ENCODE peak calls at places on chromosomes 13 and 19, in eight cellular contexts. X, R, C, T, W, H, N and Q are unnamed samples.

GRCh38 chr13:91741925-91742324 is 343.5 kb downstream of the GPC5 start:
- DNase-seq in T (no peak), C (no peak), R (no peak), N (no peak), H (no peak), W (no peak), X (no peak), Q (no peak)

GRCh38 chr13:43725460-43725859 is 61.3 kb downstream of the ENOX1 start:
- DNase-seq in H (no peak), N (no peak), T (no peak), R (no peak), X (no peak), C (no peak), W (peak), Q (no peak)

GRCh38 chr19:33639034-33639681 is 17.4 kb downstream of the CHST8 start:
- DNase-seq in R (no peak), T (no peak), N (no peak), C (peak), W (no peak), X (no peak), H (no peak), Q (no peak)

GRCh38 chr13:113327766-113328391 is 30.8 kb downstream of the LAMP1 start:
- DNase-seq in C (no peak), N (no peak), R (no peak), T (no peak), H (no peak), X (no peak), W (no peak), Q (no peak)

GRCh38 chr13:103006706-103007426 is 59.4 kb downstream of the SLC10A2 start:
- DNase-seq in T (no peak), X (no peak), W (peak), R (no peak), H (no peak), C (no peak), N (no peak), Q (no peak)

GRCh38 chr13:51041126-51041525 is 69.9 kb downstream of the C13orf42 start:
- DNase-seq in C (no peak), N (no peak), H (no peak), W (peak), X (no peak), R (no peak), T (no peak), Q (no peak)

GRCh38 chr13:100409132-100409531 is 179.5 kb downstream of the GGACT start:
- DNase-seq in N (no peak), W (no peak), R (no peak), C (no peak), T (no peak), H (peak), X (no peak), Q (no peak)

GRCh38 chr13:113139580-113139979 is 17.0 kb downstream of the F10 start:
- DNase-seq in W (no peak), T (no peak), R (no peak), X (no peak), C (no peak), H (no peak), N (no peak), Q (no peak)

GRCh38 chr13:97976551-97977375 is 23.3 kb downstream of the IPO5 start:
- DNase-seq in W (peak), N (peak), H (no peak), R (no peak), X (no peak), T (no peak), C (no peak), Q (no peak)

GRCh38 chr19:48332351-48332661 is 7.0 kb downstream of the EMP3 start:
- DNase-seq in X (no peak), H (no peak), C (no peak), T (no peak), R (no peak), N (no peak), W (no peak), Q (no peak)

GRCh38 chr13:74930402-74931165 is 551.4 kb downstream of the TBC1D4 start:
- DNase-seq in N (no peak), H (no peak), C (no peak), R (no peak), W (peak), T (peak), X (peak), Q (peak)

GRCh38 chr13:98327326-98328314 is 150.6 kb upstream of the RNF113B start:
- DNase-seq in T (no peak), X (no peak), H (peak), N (no peak), W (peak), R (no peak), C (no peak), Q (peak)

GRCh38 chr13:33251131-33251629 is 34.4 kb downstream of the STARD13 start:
- DNase-seq in C (peak), T (no peak), W (peak), H (peak), R (no peak), X (peak), N (no peak), Q (peak)

GRCh38 chr19:19748249-19748938 is 15.5 kb upstream of the ZNF14 start:
- DNase-seq in X (no peak), W (no peak), R (no peak), H (no peak), N (no peak), C (no peak), T (no peak), Q (no peak)

GRCh38 chr13:42218576-42218975 is 53.4 kb upstream of the AKAP11 start:
- DNase-seq in W (no peak), X (no peak), N (no peak), R (no peak), H (no peak), C (no peak), T (no peak), Q (no peak)

GRCh38 chr13:42214445-42214844 is 57.5 kb upstream of the AKAP11 start:
- DNase-seq in H (no peak), W (no peak), T (no peak), X (no peak), C (no peak), R (no peak), N (no peak), Q (no peak)

GRCh38 chr13:42216422-42216735 is 55.6 kb upstream of the AKAP11 start:
- DNase-seq in T (no peak), C (no peak), W (no peak), N (no peak), H (no peak), X (no peak), R (no peak), Q (no peak)

GRCh38 chr13:42219051-42219450 is 52.9 kb upstream of the AKAP11 start:
- DNase-seq in N (no peak), X (no peak), C (no peak), T (no peak), W (no peak), H (no peak), R (no peak), Q (no peak)

DNA sequence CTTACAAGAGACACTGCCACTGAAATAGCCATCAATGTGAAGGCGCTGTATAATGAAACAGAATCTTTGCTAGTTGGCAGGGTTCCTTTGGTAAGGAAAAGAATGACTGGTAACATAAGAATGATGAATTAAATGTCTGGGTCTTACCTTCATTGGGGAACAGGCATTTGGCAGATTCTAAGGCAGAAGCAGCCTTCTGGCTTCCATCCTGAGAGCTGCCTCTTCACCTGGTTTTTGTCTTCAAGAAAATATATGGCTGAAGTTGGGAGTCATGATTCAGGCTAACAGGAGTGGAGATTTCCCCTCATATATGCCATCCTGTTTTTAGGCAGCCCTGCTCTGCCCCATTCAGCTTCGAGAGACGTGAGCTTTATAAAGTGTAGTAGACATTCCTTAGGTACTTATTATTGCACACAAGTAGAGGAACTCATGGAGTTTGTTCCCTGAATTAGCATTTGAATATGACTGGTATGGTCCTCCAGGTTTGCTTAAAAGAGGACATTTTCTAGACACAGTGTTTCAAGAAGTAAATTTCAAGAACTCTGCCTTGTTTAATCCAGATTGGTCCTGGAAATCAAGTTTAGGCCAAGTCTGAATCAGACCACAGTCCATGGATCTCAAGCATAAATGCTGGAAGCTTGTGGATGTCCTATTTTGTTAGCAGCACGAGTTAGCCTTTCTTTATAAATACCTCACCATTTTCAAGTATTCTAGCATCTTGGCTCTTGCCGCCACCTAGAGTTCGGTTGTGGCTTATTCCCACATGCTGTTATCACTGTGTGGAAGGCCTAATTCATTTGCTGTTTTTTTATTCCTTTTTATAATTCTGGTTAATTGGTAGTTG is 56.2 kb upstream of the AKAP11 start:
- DNase-seq in W (peak), X (no peak), H (peak), R (no peak), N (no peak), C (no peak), T (no peak), Q (no peak)
- TF ChIP-seq CTCF in W (peak), X (peak), H (peak), R (no peak), N (peak), C (no peak), T (no peak), Q (peak)

GRCh38 chr19:45902651-45903625 is 525 bp upstream of the MYPOP start:
- DNase-seq in W (peak), H (peak), T (peak), N (peak), R (peak), X (peak), C (peak), Q (peak)
- TF ChIP-seq CTCF in W (no peak), H (no peak), T (no peak), N (peak), R (no peak), X (no peak), C (peak), Q (no peak)

DNA sequence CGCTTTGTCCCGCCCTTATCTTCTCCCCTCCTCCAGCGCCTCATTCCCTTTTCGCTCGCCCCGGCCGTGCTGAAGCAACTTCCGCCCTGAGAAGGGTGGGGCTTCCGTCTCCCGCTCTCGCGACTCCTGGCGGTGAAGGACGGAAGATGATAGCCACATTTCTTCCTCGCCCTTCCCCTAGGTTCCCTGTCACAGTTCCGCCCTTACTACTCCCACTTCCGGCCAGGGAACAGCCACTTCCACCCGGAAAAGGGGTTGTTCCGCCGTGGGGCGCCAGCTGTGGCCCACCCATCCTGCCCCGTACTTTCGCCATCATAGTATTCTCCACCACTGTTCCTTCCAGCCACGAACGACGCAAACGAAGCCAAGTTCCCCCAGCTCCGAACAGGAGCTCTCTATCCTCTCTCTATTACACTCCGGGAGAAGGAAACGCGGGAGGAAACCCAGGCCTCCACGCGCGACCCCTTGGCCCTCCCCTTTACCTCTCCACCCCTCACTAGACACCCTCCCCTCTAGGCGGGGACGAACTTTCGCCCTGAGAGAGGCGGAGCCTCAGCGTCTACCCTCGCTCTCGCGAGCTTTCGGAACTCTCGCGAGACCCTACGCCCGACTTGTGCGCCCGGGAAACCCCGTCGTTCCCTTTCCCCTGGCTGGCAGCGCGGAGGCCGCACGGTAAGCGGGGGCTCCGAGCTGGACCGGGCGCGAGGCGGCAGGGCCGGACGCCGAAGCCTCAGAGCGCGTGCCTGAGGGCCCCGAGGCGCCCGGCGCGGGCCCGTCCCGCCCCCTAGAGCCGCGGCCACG is at the start of gene RPS19:
- DNase-seq in T (peak), R (peak), N (peak), X (peak), H (peak), W (peak), C (peak), Q (peak)
- TF ChIP-seq CTCF in T (no peak), R (peak), N (peak), X (peak), H (peak), W (no peak), C (peak), Q (peak)

DNA sequence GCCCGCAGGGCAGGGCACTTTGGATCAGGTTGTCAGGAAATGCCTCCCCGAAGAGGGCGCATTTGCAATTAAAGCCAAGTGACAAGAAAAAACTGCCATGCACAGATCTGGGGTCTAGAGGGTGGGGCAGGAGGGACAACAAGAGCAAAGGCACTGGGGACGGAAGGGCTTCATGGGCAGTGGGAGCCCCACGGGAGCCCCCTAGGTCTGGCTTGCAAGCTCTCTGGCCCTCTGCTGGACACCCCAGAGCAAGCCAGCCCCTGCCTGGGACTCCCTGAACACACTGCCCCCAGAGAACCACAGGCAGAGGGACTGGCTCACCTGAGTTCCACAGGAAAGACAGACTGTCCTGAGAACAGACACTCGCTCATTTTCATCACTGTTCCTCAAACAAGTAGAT is 30.2 kb upstream of the C19orf12 start:
- DNase-seq in W (peak), N (no peak), R (no peak), C (no peak), X (no peak), T (no peak), H (no peak), Q (no peak)
- TF ChIP-seq CTCF in W (peak), N (peak), R (no peak), C (no peak), X (peak), T (no peak), H (no peak), Q (peak)